ENCODE peak calls at places on chromosomes 5 and 9, in seven cellular contexts. P, K, E, X, M, H and Y are unnamed samples.

GRCh38 chr5:168653611-168654010 is 74.4 kb upstream of the PANK3 start:
- DNase-seq in E (no peak), P (no peak), X (peak; percentile 22), K (no peak), H (no peak), M (no peak), Y (no peak)

GRCh38 chr5:139739612-139739974 is 56.0 kb upstream of the PSD2 start:
- DNase-seq in P (no peak), K (no peak), E (no peak), M (no peak), X (no peak), H (no peak), Y (no peak)

GRCh38 chr9:76987594-76988200 is 31.8 kb upstream of the FOXB2 start:
- DNase-seq in M (peak; percentile 88), X (peak; percentile 74), P (no peak), H (peak; percentile 4), K (no peak), E (no peak), Y (peak; percentile 52)

GRCh38 chr9:104903609-104904008 is 24.3 kb downstream of the ABCA1 start:
- DNase-seq in X (no peak), P (no peak), H (no peak), K (no peak), E (no peak), M (no peak), Y (no peak)

GRCh38 chr5:10691826-10692785 is 68.9 kb downstream of the DAP start:
- DNase-seq in X (no peak), P (no peak), E (no peak), H (no peak), K (no peak), M (no peak), Y (no peak)

GRCh38 chr5:59285300-59286017 is 608.1 kb downstream of the PDE4D start:
- DNase-seq in H (no peak), E (no peak), M (no peak), X (no peak), P (no peak), K (no peak), Y (no peak)

GRCh38 chr5:43121565-43122484 is 1.1 kb downstream of the ZNF131 start:
- DNase-seq in K (peak; percentile 21), E (no peak), X (no peak), H (peak; percentile 49), M (peak; percentile 65), P (no peak), Y (peak; percentile 6)

GRCh38 chr9:118575341-118576070 is 793.7 kb downstream of the BRINP1 start:
- DNase-seq in X (no peak), E (no peak), P (no peak), M (no peak), H (no peak), K (no peak), Y (no peak)

GRCh38 chr5:79512692-79513518 is 1.0 kb downstream of the HOMER1 start:
- DNase-seq in E (no peak), X (peak; percentile 41), K (no peak), M (peak; percentile 64), P (no peak), H (peak; percentile 19), Y (no peak)

GRCh38 chr9:76166436-76166959 is 227.7 kb downstream of the RFK start:
- DNase-seq in K (no peak), H (no peak), P (no peak), E (no peak), X (no peak), M (no peak), Y (no peak)

GRCh38 chr5:113038714-113039113 is 62.1 kb downstream of the DCP2 start:
- DNase-seq in K (no peak), P (no peak), X (no peak), H (no peak), E (no peak), M (peak; percentile 24), Y (no peak)

GRCh38 chr9:97803167-97804058 is 49.6 kb upstream of the FOXE1 start:
- DNase-seq in K (no peak), E (peak; percentile 78), M (peak; percentile 83), P (peak; percentile 83), H (peak; percentile 79), X (peak; percentile 85), Y (peak; percentile 52)

GRCh38 chr5:176631383-176631970 is 1.0 kb downstream of the EIF4E1B start:
- DNase-seq in P (no peak), X (no peak), E (no peak), M (no peak), H (no peak), K (no peak), Y (no peak)

GRCh38 chr5:176629317-176629852 is 949 bp downstream of the SNCB start:
- DNase-seq in K (no peak), X (no peak), M (no peak), P (no peak), E (no peak), H (no peak), Y (no peak)

GRCh38 chr5:176630681-176631222 is 277 bp downstream of the EIF4E1B start:
- DNase-seq in M (no peak), X (no peak), H (no peak), P (no peak), K (no peak), E (no peak), Y (no peak)

GRCh38 chr5:176628406-176629228 is 1.7 kb downstream of the SNCB start:
- DNase-seq in P (no peak), E (no peak), M (no peak), H (no peak), X (no peak), K (no peak), Y (no peak)

GRCh38 chr5:176629853-176630680 is at the start of the genes EIF4E1B and SNCB:
- DNase-seq in K (no peak), X (peak; percentile 87), M (peak; percentile 89), H (peak; percentile 56), P (no peak), E (no peak), Y (no peak)
- H3K27me3 ChIP-seq in K (peaks cover 64% of the 10 kb centered on the region), X (peaks cover 91% of the 10 kb centered on the region), M (peaks cover 41% of the 10 kb centered on the region), H (peaks cover 36% of the 10 kb centered on the region), P (peaks cover 8% of the 10 kb centered on the region), E (no peaks in the 10 kb centered on the region), Y (peaks cover 24% of the 10 kb centered on the region)

DNA sequence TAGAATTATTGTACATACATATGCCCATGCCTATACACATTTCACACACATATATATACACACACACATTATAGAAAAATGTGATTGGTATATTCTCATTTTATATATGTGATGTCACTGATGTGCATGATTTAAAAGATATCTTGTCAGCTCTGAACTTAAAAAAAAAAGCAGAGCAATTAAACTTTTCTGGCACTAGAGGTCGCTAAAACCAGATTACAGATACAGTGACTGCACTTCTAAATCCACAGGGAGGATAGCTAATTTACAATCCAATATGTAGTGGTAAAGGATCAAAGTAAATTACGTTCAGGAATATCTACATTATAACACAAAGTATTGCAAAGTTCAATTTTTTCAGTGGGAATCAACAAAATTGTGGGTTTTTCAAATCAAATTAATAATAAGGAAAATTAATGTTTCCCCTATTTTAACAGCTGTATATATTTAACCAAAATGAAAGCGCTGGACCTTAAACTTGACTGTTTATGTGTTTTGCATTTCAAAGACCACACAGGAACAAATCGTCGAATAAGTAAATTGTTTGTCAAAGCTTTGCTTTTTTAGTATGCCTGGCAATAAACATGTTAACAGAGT is 1201.2 kb upstream of the C9orf72 start:
- DNase-seq in E (no peak), M (peak; percentile 73), X (peak; percentile 32), H (peak; percentile 14), K (no peak), P (no peak), Y (no peak)
- H3K27me3 ChIP-seq in E (no peaks in the 10 kb centered on the region), M (no peaks in the 10 kb centered on the region), X (no peaks in the 10 kb centered on the region), H (no peaks in the 10 kb centered on the region), K (no peaks in the 10 kb centered on the region), P (no peaks in the 10 kb centered on the region), Y (no peaks in the 10 kb centered on the region)

DNA sequence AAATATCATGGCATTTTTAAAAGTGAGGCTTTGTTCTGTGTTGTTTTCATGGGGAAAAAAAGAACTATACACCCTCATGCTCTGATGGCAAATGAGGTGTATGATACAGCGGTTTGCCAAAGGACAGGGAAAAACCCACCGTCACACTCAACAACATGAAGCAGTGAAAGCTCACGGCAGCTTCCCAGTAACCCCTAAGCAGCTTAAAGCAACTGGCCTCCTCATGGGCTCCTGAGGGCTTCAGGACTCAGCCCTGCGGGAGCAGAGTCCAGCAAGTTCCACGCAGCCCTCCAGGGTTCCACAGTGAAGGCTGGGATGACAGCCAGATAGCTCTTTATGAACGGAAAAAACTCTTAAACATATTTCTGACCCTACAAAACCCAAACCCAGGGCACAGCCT is 12.9 kb downstream of the BARHL1 start:
- DNase-seq in H (no peak), X (peak; percentile 42), P (no peak), M (no peak), E (no peak), K (no peak), Y (no peak)
- H3K27me3 ChIP-seq in H (no peaks in the 10 kb centered on the region), X (peaks cover 33% of the 10 kb centered on the region), P (no peaks in the 10 kb centered on the region), M (peaks cover 34% of the 10 kb centered on the region), E (no peaks in the 10 kb centered on the region), K (peaks cover 18% of the 10 kb centered on the region), Y (peaks cover 17% of the 10 kb centered on the region)

DNA sequence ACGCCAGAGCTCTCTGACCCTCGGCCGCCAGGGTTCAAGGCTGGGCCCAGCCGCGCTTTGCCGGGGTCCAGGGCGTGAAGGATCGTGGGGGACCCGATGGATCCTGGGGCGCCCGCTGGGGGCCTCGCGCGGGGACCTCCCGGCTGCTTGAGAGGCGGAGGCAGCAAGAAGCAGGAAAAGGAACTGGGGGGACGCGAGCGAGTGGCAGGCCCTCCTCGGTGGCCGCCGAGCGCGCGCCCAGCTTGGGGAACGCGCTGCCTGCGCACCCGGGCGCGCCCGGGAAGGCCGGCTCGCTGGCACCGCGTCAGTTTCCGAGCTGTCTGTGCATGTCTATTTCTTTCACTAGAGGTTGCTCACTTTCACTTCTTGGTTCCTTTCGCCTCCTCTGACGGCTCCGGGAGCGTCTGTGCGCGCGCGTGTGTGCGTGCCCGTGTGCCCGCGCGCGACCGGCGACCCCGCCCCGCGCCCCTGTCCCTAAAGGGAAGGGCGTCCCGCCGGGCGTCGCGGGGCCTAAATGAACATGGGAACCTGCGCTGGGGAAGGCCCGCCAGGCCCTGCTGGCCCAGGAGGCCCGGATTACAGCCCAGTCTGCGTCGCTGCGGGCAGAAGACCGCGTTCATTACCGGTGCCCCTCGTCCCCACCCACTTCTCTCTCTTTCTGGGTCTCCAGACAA is 205.5 kb upstream of the IER5L start:
- DNase-seq in M (peak; percentile 66), P (peak; percentile 80), K (no peak), X (peak; percentile 71), H (peak; percentile 66), E (peak; percentile 93), Y (peak; percentile 50)
- H3K27me3 ChIP-seq in M (peaks cover 23% of the 10 kb centered on the region), P (no peaks in the 10 kb centered on the region), K (no peaks in the 10 kb centered on the region), X (peaks cover 25% of the 10 kb centered on the region), H (no peaks in the 10 kb centered on the region), E (no peaks in the 10 kb centered on the region), Y (no peaks in the 10 kb centered on the region)

DNA sequence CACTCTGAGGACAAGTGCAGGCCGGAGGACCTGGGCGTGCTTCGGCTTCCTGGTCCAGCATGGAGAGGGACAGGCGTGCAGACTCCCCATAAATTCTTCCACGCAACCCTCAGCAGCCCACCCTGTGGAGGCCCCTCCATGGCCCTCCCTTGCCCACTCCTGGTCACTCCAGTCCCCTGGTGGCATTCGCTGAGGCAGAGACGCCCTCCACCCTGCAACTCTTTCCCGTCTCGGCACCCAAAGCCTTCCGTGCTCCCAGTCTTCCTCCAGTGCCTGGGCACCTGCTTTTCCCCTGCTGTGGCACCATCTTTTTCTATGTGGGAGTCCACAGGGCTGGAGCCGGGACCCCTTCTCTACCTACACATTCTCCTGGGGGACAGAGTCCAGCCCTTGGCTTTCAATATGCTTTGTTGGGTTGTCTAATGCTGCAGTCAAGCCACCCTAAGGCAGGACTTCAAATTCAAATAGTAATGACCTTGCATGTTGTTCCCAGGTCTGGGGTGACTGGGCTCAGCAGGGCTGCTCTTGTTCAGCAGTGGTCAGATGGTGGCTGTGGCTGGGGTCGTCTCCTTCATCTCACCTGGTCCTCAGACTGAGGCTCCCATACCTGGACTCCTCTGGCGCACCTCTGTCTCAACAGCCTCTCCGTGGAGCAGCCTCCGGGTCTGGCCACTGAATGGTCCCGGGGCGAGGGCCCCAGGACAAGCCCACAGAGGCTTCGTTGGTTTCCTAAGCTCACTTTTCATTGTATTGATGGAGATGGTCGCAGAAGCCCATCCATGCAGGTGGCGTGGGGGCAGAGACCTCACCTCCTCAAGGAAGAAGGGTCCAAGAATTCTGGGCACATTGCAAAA is 15.2 kb downstream of the MRPL36 start:
- DNase-seq in X (no peak), K (no peak), M (no peak), E (peak; percentile 30), P (no peak), H (no peak), Y (no peak)
- H3K27me3 ChIP-seq in X (no peaks in the 10 kb centered on the region), K (no peaks in the 10 kb centered on the region), M (no peaks in the 10 kb centered on the region), E (no peaks in the 10 kb centered on the region), P (no peaks in the 10 kb centered on the region), H (no peaks in the 10 kb centered on the region), Y (no peaks in the 10 kb centered on the region)